ENCODE peak calls at places on chromosomes 12 and 14, in six cellular contexts. M is osteoblast; Q is endothelial cell of umbilical vein; V is OCI-LY7; L is RWPE1; K is activated CD8-positive, alpha-beta T cell treated with anti-CD3 and anti-CD28 coated beads for 36 hours. H is an unnamed sample.

GRCh38 chr12:111034911-111035577 is 114.7 kb upstream of the MYL2 start:
- DNase-seq in Q (no peak), L (no peak), K (no peak), V (no peak), M (no peak), H (no peak)

GRCh38 chr12:9032202-9032964 is 43.0 kb downstream of the KLRG1 start:
- DNase-seq in M (peak), K (no peak), L (no peak), V (no peak), Q (no peak), H (no peak)

GRCh38 chr14:53929871-53930685 is 26.5 kb downstream of the BMP4 start:
- DNase-seq in L (peak), K (peak), Q (no peak), M (no peak), V (peak), H (peak)

GRCh38 chr14:102591372-102591943 is 991 bp upstream of the RCOR1 start:
- DNase-seq in M (peak), L (no peak), Q (peak), V (peak), K (peak), H (peak)

GRCh38 chr12:45215419-45216296 is at the start of gene ANO6:
- DNase-seq in M (peak), L (peak), V (peak), Q (peak), K (peak), H (peak)

GRCh38 chr14:64113279-64113678 is 180.9 kb downstream of the ESR2 start:
- DNase-seq in Q (no peak), M (no peak), L (no peak), V (no peak), K (no peak), H (peak)

GRCh38 chr12:53989227-53990113 is 4.5 kb downstream of the HOXC10 start:
- DNase-seq in L (no peak), V (peak), K (peak), Q (peak), M (peak), H (peak)

GRCh38 chr12:42119085-42119633 is 25.5 kb downstream of the GXYLT1 start:
- DNase-seq in Q (peak), K (no peak), V (no peak), M (no peak), L (no peak), H (peak)

GRCh38 chr12:82299617-82300016 is 58.6 kb downstream of the CCDC59 start:
- DNase-seq in Q (no peak), M (no peak), V (no peak), K (no peak), L (no peak), H (no peak)

GRCh38 chr12:29725587-29726320 is 58.0 kb downstream of the TMTC1 start:
- DNase-seq in L (no peak), M (peak), V (no peak), Q (peak), K (no peak), H (peak)

GRCh38 chr14:33475623-33476022 is 475.3 kb downstream of the EGLN3 start:
- DNase-seq in L (peak), V (peak), Q (peak), K (peak), M (no peak), H (peak)

GRCh38 chr12:96879301-96879700 is 27.8 kb upstream of the NEDD1 start:
- DNase-seq in V (no peak), L (no peak), Q (no peak), K (no peak), M (peak), H (no peak)

GRCh38 chr12:117854339-117855012 is 114.3 kb downstream of the KSR2 start:
- DNase-seq in K (peak), V (peak), M (peak), Q (peak), L (peak), H (peak)

GRCh38 chr12:87982208-87982607 is 47.0 kb downstream of the C12orf50 start:
- DNase-seq in Q (no peak), V (no peak), M (peak), K (no peak), L (no peak), H (no peak)

GRCh38 chr12:100326208-100326607 is 30.7 kb upstream of the SLC17A8 start:
- DNase-seq in M (no peak), V (no peak), L (no peak), K (no peak), Q (no peak), H (no peak)

GRCh38 chr12:66188584-66189475 is at the start of gene IRAK3:
- DNase-seq in Q (peak), K (peak), V (no peak), L (peak), M (peak), H (no peak)

GRCh38 chr12:132313182-132313581 is 16.2 kb downstream of the GALNT9 start:
- DNase-seq in K (no peak), V (no peak), L (no peak), M (no peak), Q (no peak), H (no peak)

GRCh38 chr12:127280393-127281275 is 986.3 kb upstream of the TMEM132C start:
- DNase-seq in V (peak), Q (no peak), L (peak), K (peak), M (no peak), H (no peak)

GRCh38 chr14:103185051-103186027 is 62.1 kb downstream of the TNFAIP2 start:
- DNase-seq in L (peak), K (no peak), M (peak), Q (peak), V (peak), H (peak)

GRCh38 chr12:122449317-122449716 is 26.8 kb upstream of the CLIP1 start:
- DNase-seq in Q (peak), M (peak), L (peak), K (peak), V (no peak), H (peak)

GRCh38 chr12:130664772-130665171 is 51.3 kb downstream of the RIMBP2 start:
- DNase-seq in V (no peak), M (no peak), K (no peak), L (no peak), Q (no peak), H (no peak)

GRCh38 chr12:130661059-130661458 is 55.0 kb downstream of the RIMBP2 start:
- DNase-seq in K (no peak), M (no peak), V (no peak), L (no peak), Q (no peak), H (no peak)

GRCh38 chr12:130664252-130664651 is 51.8 kb downstream of the RIMBP2 start:
- DNase-seq in L (no peak), M (no peak), K (no peak), V (no peak), Q (no peak), H (no peak)

GRCh38 chr12:130663510-130663909 is 52.6 kb downstream of the RIMBP2 start:
- DNase-seq in Q (no peak), M (peak), L (no peak), V (no peak), K (no peak), H (no peak)

GRCh38 chr12:130661501-130662255 is 54.4 kb downstream of the RIMBP2 start:
- DNase-seq in V (no peak), Q (no peak), K (no peak), M (peak), L (peak), H (no peak)
- TF ChIP-seq CTCF in V (peak), Q (no peak), K (no peak), M (no peak), L (no peak), H (peak)

GRCh38 chr14:31269599-31270195 is 62.1 kb upstream of the HECTD1 start:
- DNase-seq in V (no peak), M (no peak), Q (no peak), K (no peak), L (no peak), H (no peak)

GRCh38 chr14:31268216-31268615 is 60.6 kb upstream of the HECTD1 start:
- DNase-seq in L (no peak), K (no peak), M (peak), Q (no peak), V (no peak), H (no peak)

GRCh38 chr14:31271648-31272047 is 64.1 kb upstream of the HECTD1 start:
- DNase-seq in K (no peak), M (no peak), Q (no peak), L (no peak), V (no peak), H (no peak)

GRCh38 chr14:31266437-31267331 is 59.1 kb upstream of the HECTD1 start:
- DNase-seq in M (peak), V (no peak), K (no peak), Q (no peak), L (no peak), H (no peak)

DNA sequence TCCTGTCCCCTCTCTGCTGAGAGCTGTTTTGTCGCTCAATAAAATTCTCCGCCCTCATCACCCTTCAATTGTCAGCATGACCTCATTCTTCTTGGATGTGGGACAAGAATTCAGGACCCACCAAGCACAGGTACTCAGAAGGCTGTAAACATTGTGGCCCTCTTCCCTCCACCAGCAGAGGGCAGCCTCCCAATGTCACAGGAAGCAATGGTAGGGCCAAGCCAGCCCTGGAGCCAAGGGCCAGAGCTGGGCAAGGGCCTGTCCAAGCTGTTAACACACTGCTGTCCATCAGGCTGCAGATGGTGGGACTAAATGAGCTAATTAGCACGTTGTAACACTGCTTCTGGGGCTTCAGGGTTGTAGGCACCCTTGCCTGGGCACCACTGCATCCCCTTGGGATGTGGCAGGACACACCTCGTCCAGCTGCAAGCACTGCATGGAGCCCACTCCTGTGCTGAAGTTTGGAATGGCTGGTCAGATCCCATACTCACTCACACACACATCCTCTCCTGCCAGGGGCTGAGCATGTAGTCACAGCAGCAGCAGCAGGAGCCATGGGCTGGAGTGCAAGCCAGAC is 62.7 kb upstream of the HECTD1 start:
- DNase-seq in L (no peak), M (peak), Q (no peak), V (peak), K (peak), H (peak)
- TF ChIP-seq CTCF in L (no peak), M (peak), Q (peak), V (peak), K (peak), H (peak)

DNA sequence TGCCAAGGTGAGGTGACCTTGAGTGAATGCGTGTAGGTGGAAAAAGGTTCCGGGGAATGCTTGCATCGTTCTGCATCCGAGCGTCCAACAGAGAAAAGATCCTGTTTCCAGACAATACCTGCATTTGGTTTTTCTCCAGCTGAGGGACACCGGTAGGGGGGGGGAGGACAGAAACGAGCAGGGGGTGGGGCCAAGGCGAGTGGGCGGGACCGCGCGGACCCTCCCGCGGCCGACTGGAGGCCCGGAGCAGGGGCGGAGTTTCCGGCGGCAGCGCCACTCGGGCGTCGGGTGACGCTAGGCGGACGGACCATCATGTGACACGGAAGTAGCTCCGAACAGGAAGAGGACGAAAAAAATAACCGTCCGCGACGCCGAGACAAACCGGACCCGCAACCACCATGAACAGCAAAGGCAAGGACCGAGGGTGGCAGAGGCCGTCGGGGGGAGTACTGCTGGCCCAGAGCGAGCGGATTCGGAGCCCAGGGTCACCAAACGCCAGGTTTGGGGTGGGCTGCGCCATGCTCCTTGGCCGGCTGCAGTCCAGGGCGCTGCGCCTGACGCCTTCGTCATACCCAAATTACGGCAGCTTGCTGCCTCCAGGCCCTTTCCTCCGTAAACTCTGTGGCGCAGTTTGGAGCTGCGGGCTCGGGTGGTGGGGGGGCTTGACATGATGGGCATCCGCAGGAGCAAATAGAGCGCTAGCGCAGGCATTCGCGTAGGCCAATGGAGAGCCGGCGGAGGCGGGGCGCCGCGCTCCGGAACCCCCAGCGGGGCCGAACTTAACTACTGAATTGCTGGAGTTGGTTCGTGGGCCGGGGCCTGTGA is at the start of gene DAZAP2:
- DNase-seq in M (peak), Q (peak), L (peak), K (peak), V (peak), H (peak)
- TF ChIP-seq CTCF in M (no peak), Q (no peak), L (peak), K (no peak), V (no peak), H (no peak)

GRCh38 chr14:26290007-26290530 is 307.8 kb downstream of the NOVA1 start:
- DNase-seq in L (no peak), K (no peak), V (no peak), M (no peak), Q (no peak), H (no peak)
- TF ChIP-seq CTCF in L (no peak), K (no peak), V (no peak), M (no peak), Q (no peak), H (no peak)

DNA sequence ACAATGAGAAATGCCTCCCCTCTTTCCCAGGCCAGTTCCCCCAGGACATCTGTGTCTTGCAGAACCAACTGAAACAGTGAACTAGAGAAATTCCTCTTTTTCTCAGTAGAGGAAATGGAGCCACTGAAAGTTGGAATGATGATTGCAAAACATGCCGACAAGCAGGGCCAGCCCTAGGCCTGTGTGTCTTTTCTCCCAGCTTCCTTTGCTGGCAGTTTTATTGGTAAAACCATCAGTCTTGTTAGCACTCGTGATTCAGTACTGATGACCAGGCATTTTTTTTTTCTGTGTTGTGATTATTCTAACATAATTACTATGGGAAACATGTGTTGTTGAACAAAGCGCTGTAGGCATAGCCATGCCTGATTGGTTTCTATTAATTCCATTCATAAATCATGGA is 620.6 kb downstream of the AACS start:
- DNase-seq in L (no peak), Q (no peak), K (no peak), M (no peak), V (no peak), H (no peak)
- TF ChIP-seq CTCF in L (no peak), Q (no peak), K (no peak), M (no peak), V (no peak), H (no peak)